ENCODE peak calls at places on chromosome 21, in six cellular contexts. One of them, this sample, is unnamed.

GRCh38 chr21:31204801-31205200 is 139.3 kb downstream of the TIAM1 start:
- DNase-seq in H9: no peak
- DNase-seq in A549: no peak
- DNase-seq in mammary epithelial cell: no peak
- DNase-seq in HCT116: no peak
- DNase-seq in IMR-90: no peak
- DNase-seq in this sample: no peak

GRCh38 chr21:42338730-42339715 is 11.8 kb downstream of the TFF2 start:
- DNase-seq in H9: no peak
- DNase-seq in A549: no peak
- DNase-seq in mammary epithelial cell: no peak
- DNase-seq in HCT116: no peak
- DNase-seq in IMR-90: no peak
- DNase-seq in this sample: no peak

GRCh38 chr21:36113647-36114428 is 21.0 kb upstream of the CBR3 start:
- DNase-seq in H9: no peak
- DNase-seq in A549: peak; percentile 61
- DNase-seq in mammary epithelial cell: no peak
- DNase-seq in HCT116: no peak
- DNase-seq in IMR-90: no peak
- DNase-seq in this sample: no peak

GRCh38 chr21:43006874-43007208 is 32.5 kb downstream of the PKNOX1 start:
- DNase-seq in H9: no peak
- DNase-seq in A549: no peak
- DNase-seq in mammary epithelial cell: no peak
- DNase-seq in HCT116: no peak
- DNase-seq in IMR-90: no peak
- DNase-seq in this sample: no peak

GRCh38 chr21:28154121-28154520 is 838.6 kb downstream of the LTN1 start:
- DNase-seq in H9: no peak
- DNase-seq in A549: no peak
- DNase-seq in mammary epithelial cell: no peak
- DNase-seq in HCT116: no peak
- DNase-seq in IMR-90: peak; percentile 19
- DNase-seq in this sample: no peak

GRCh38 chr21:31780944-31781343 is 49.0 kb upstream of the SCAF4 start:
- DNase-seq in H9: no peak
- DNase-seq in A549: peak; percentile 10
- DNase-seq in mammary epithelial cell: peak; percentile 49
- DNase-seq in HCT116: peak; percentile 47
- DNase-seq in IMR-90: no peak
- DNase-seq in this sample: no peak

GRCh38 chr21:16678479-16678878 is 834.4 kb upstream of the CXADR start:
- DNase-seq in H9: no peak
- DNase-seq in A549: no peak
- DNase-seq in mammary epithelial cell: no peak
- DNase-seq in HCT116: no peak
- DNase-seq in IMR-90: no peak
- DNase-seq in this sample: no peak

GRCh38 chr21:31656199-31657095 is 3.0 kb upstream of the SOD1 start:
- DNase-seq in H9: no peak
- DNase-seq in A549: no peak
- DNase-seq in mammary epithelial cell: peak; percentile 41
- DNase-seq in HCT116: no peak
- DNase-seq in IMR-90: peak; percentile 47
- DNase-seq in this sample: no peak

GRCh38 chr21:42559326-42559725 is 45.7 kb downstream of the SLC37A1 start:
- DNase-seq in H9: no peak
- DNase-seq in A549: no peak
- DNase-seq in mammary epithelial cell: no peak
- DNase-seq in HCT116: no peak
- DNase-seq in IMR-90: no peak
- DNase-seq in this sample: no peak

GRCh38 chr21:42061866-42062542 is 9.1 kb upstream of the UMODL1 start:
- DNase-seq in H9: no peak
- DNase-seq in A549: no peak
- DNase-seq in mammary epithelial cell: no peak
- DNase-seq in HCT116: no peak
- DNase-seq in IMR-90: no peak
- DNase-seq in this sample: peak; percentile 55

GRCh38 chr21:14736162-14736561 is 190.0 kb upstream of the SAMSN1 start:
- DNase-seq in H9: no peak
- DNase-seq in A549: no peak
- DNase-seq in mammary epithelial cell: no peak
- DNase-seq in HCT116: no peak
- DNase-seq in IMR-90: no peak
- DNase-seq in this sample: no peak

GRCh38 chr21:20443558-20444155 is 554.6 kb upstream of the NCAM2 start:
- DNase-seq in H9: no peak
- DNase-seq in A549: peak; percentile 1
- DNase-seq in mammary epithelial cell: no peak
- DNase-seq in HCT116: no peak
- DNase-seq in IMR-90: no peak
- DNase-seq in this sample: no peak

GRCh38 chr21:36005018-36005417 is 55.3 kb downstream of the SETD4 start:
- DNase-seq in H9: no peak
- DNase-seq in A549: peak; percentile 5
- DNase-seq in mammary epithelial cell: no peak
- DNase-seq in HCT116: no peak
- DNase-seq in IMR-90: peak; percentile 42
- DNase-seq in this sample: no peak

GRCh38 chr21:16345757-16346156 is 616.0 kb downstream of the USP25 start:
- DNase-seq in H9: no peak
- DNase-seq in A549: no peak
- DNase-seq in mammary epithelial cell: no peak
- DNase-seq in HCT116: no peak
- DNase-seq in IMR-90: no peak
- DNase-seq in this sample: no peak

GRCh38 chr21:27534211-27534610 is 567.3 kb upstream of the ADAMTS5 start:
- DNase-seq in H9: no peak
- DNase-seq in A549: no peak
- DNase-seq in mammary epithelial cell: no peak
- DNase-seq in HCT116: no peak
- DNase-seq in IMR-90: no peak
- DNase-seq in this sample: no peak

GRCh38 chr21:41779659-41780058 is 12.8 kb upstream of the RIPK4 start:
- DNase-seq in H9: no peak
- DNase-seq in A549: no peak
- DNase-seq in mammary epithelial cell: no peak
- DNase-seq in HCT116: no peak
- DNase-seq in IMR-90: no peak
- DNase-seq in this sample: no peak

GRCh38 chr21:41186763-41187536 is 19.0 kb downstream of the BACE2 start:
- DNase-seq in H9: peak; percentile 51
- DNase-seq in A549: no peak
- DNase-seq in mammary epithelial cell: peak; percentile 40
- DNase-seq in HCT116: no peak
- DNase-seq in IMR-90: no peak
- DNase-seq in this sample: peak; percentile 30

DNA sequence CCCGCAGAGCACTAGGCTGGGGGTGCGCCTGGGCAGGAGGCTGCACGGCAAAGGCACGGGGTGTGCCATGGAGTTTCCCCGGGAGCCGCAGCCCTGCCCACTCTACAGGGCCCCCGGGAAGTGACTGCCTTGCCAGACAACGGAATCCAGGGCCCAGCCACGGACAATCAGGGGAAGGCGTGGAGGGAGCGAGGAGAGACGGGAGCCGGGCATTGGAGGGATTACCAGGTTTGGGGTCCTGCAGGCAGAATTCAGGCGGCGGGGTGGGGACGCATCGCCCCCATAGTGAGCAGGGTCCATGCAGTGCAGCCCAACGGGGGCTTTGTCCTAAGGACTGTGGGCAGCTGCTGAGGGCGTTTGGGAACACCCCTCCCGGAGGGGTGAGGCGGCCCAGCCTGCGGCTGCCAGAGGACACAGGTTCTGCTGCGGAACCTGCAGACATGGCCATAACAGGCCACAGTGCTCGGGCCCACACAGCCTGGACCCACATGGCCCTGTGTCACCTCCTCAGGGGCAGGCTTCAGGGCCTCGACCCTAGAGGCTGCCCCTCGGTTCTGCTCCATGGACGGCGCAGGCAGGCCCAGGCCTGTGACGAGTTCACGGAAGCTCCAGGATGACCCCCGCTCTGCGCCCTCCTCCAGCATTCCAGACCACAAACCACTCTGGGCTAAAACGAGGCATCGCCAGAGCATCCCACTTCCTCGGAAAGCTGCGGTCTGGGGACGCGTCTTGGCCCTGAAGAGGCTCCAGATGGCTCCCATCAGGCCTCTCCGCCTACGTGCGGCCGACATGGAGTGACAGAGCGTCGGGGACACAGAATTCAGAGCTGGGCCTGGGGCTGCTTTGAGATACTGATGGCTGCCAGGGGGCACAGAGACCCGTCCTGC is 54.5 kb downstream of the COL6A1 start:
- DNase-seq in H9: no peak
- DNase-seq in A549: no peak
- DNase-seq in mammary epithelial cell: no peak
- DNase-seq in HCT116: no peak
- DNase-seq in IMR-90: peak; percentile 95
- DNase-seq in this sample: peak; percentile 97
- H3K4me2 ChIP-seq in H9: no peak overlapping the region
- H3K4me2 ChIP-seq in A549: no peak overlapping the region
- H3K4me2 ChIP-seq in mammary epithelial cell: no peak overlapping the region
- H3K4me2 ChIP-seq in HCT116: no peak overlapping the region
- H3K4me2 ChIP-seq in IMR-90: no peak overlapping the region
- H3K4me2 ChIP-seq in this sample: no peak overlapping the region

GRCh38 chr21:45778686-45779085 is 135.2 kb downstream of the PCBP3 start:
- DNase-seq in H9: no peak
- DNase-seq in A549: no peak
- DNase-seq in mammary epithelial cell: no peak
- DNase-seq in HCT116: no peak
- DNase-seq in IMR-90: no peak
- DNase-seq in this sample: no peak

GRCh38 chr21:45776971-45777370 is 133.4 kb downstream of the PCBP3 start:
- DNase-seq in H9: no peak
- DNase-seq in A549: no peak
- DNase-seq in mammary epithelial cell: no peak
- DNase-seq in HCT116: no peak
- DNase-seq in IMR-90: no peak
- DNase-seq in this sample: no peak

GRCh38 chr21:45781741-45782140 is 138.2 kb downstream of the PCBP3 start:
- DNase-seq in H9: no peak
- DNase-seq in A549: no peak
- DNase-seq in mammary epithelial cell: no peak
- DNase-seq in HCT116: no peak
- DNase-seq in IMR-90: no peak
- DNase-seq in this sample: no peak

GRCh38 chr21:45780647-45781046 is 137.1 kb downstream of the PCBP3 start:
- DNase-seq in H9: no peak
- DNase-seq in A549: no peak
- DNase-seq in mammary epithelial cell: no peak
- DNase-seq in HCT116: no peak
- DNase-seq in IMR-90: no peak
- DNase-seq in this sample: no peak

DNA sequence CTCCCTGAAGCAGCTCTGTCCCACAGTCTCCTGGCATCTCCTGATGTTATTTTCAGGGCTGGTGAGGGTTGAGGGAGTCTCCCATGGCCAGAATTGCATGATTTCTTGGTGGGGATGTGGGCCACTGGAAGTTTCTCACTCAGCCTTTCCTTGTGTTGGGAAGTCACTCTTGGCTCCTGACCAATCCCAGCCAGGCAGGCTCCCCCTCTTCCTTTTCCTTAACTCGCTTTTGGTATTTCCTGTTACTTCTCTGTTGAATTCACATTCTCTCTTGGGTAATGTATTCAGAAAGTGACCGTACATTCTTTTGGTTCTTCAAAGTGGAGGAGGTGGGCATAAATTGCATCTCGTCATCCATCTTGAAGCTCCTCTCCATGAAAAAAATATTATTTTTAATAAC is 135.7 kb downstream of the PCBP3 start:
- DNase-seq in H9: no peak
- DNase-seq in A549: no peak
- DNase-seq in mammary epithelial cell: no peak
- DNase-seq in HCT116: no peak
- DNase-seq in IMR-90: no peak
- DNase-seq in this sample: no peak
- H3K27ac ChIP-seq in H9: no peak overlapping the region
- H3K27ac ChIP-seq in A549: no peak overlapping the region
- H3K27ac ChIP-seq in mammary epithelial cell: no peak overlapping the region
- H3K27ac ChIP-seq in HCT116: no peak overlapping the region
- H3K27ac ChIP-seq in IMR-90: no peak overlapping the region
- H3K27ac ChIP-seq in this sample: no peak overlapping the region

DNA sequence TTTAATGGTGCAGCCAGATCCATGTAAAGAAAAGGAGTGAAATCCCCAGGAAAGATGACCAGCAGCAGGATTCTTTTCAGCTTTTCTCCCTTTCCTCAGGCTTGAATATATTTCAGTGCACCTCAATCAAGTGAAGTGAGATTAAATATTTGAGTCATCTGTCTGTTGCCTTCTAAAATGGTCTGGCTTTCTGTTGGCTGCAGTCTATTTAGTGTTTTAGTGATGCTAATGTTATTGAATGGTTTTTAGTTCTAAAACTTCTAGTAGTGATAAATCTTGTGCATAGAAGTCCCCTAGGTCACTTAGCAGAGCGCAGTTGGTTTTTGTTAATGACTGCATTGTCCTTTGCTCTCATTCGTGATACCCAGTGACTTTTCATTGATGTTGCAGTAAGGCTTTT is 53.5 kb downstream of the ITSN1 start:
- DNase-seq in H9: no peak
- DNase-seq in A549: no peak
- DNase-seq in mammary epithelial cell: no peak
- DNase-seq in HCT116: no peak
- DNase-seq in IMR-90: no peak
- DNase-seq in this sample: no peak
- H3K4me2 ChIP-seq in H9: no peak overlapping the region
- H3K4me2 ChIP-seq in A549: no peak overlapping the region
- H3K4me2 ChIP-seq in mammary epithelial cell: no peak overlapping the region
- H3K4me2 ChIP-seq in HCT116: no peak overlapping the region
- H3K4me2 ChIP-seq in IMR-90: no peak overlapping the region
- H3K4me2 ChIP-seq in this sample: no peak overlapping the region

GRCh38 chr21:38591138-38591537 is 92.9 kb upstream of the ERG start:
- DNase-seq in H9: no peak
- DNase-seq in A549: no peak
- DNase-seq in mammary epithelial cell: no peak
- DNase-seq in HCT116: no peak
- DNase-seq in IMR-90: no peak
- DNase-seq in this sample: no peak
- H3K27ac ChIP-seq in H9: no peak overlapping the region
- H3K27ac ChIP-seq in A549: no peak overlapping the region
- H3K27ac ChIP-seq in mammary epithelial cell: no peak overlapping the region
- H3K27ac ChIP-seq in HCT116: no peak overlapping the region
- H3K27ac ChIP-seq in IMR-90: no peak overlapping the region
- H3K27ac ChIP-seq in this sample: no peak overlapping the region

DNA sequence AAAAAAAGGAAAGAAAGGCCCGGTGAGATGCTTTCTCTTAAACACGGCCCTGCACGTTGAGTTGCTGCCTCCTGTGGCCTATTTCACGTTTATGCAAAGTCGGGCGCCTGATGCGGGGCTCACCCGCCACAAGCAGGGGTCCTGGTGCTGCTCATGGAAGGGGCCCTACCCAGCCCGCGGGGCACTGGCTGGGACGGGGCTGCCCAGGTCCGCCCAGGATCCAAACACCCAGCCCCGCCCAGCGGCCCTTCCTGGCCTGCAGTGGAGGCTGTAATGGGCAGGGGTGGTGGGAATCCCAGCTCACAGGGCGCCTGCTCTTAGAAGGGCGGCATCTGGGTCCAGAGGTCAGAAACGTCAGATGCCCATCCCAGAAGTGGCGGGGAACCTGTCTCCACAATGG is 1.6 kb downstream of the COL6A2 start:
- DNase-seq in H9: peak; percentile 62
- DNase-seq in A549: no peak
- DNase-seq in mammary epithelial cell: no peak
- DNase-seq in HCT116: no peak
- DNase-seq in IMR-90: peak; percentile 34
- DNase-seq in this sample: peak; percentile 92
- H3K4me2 ChIP-seq in H9: no peak overlapping the region
- H3K4me2 ChIP-seq in A549: no peak overlapping the region
- H3K4me2 ChIP-seq in mammary epithelial cell: no peak overlapping the region
- H3K4me2 ChIP-seq in HCT116: no peak overlapping the region
- H3K4me2 ChIP-seq in IMR-90: peak overlapping the region; percentile 83
- H3K4me2 ChIP-seq in this sample: peak overlapping the region; percentile 76